ENCODE peak calls at places on chromosomes 16 and 17, in five cellular contexts. One of them, this sample, is unnamed.

GRCh38 chr16:11107781-11108465 is 148.1 kb downstream of the SOCS1 start:
- DNase-seq in A549: no peak
- DNase-seq in IMR-90: peak
- DNase-seq in K562: no peak
- DNase-seq in HepG2: no peak
- DNase-seq in this sample: no peak

GRCh38 chr16:59260892-59261291 is 526.8 kb upstream of the GOT2 start:
- DNase-seq in A549: no peak
- DNase-seq in IMR-90: no peak
- DNase-seq in K562: no peak
- DNase-seq in HepG2: no peak
- DNase-seq in this sample: no peak

GRCh38 chr17:15261063-15261817 is 3.9 kb downstream of the PMP22 start:
- DNase-seq in A549: peak
- DNase-seq in IMR-90: peak
- DNase-seq in K562: peak
- DNase-seq in HepG2: peak
- DNase-seq in this sample: no peak

GRCh38 chr17:65290041-65290440 is 152.9 kb downstream of the RGS9 start:
- DNase-seq in A549: no peak
- DNase-seq in IMR-90: no peak
- DNase-seq in K562: no peak
- DNase-seq in HepG2: no peak
- DNase-seq in this sample: no peak

GRCh38 chr17:57001541-57001940 is 23.6 kb downstream of the SCPEP1 start:
- DNase-seq in A549: no peak
- DNase-seq in IMR-90: no peak
- DNase-seq in K562: no peak
- DNase-seq in HepG2: no peak
- DNase-seq in this sample: no peak

GRCh38 chr17:81264640-81265039 is 25.5 kb downstream of the NDUFAF8 start:
- DNase-seq in A549: no peak
- DNase-seq in IMR-90: no peak
- DNase-seq in K562: no peak
- DNase-seq in HepG2: no peak
- DNase-seq in this sample: no peak

GRCh38 chr17:2082003-2082862 is 27.3 kb downstream of the HIC1 start:
- DNase-seq in A549: no peak
- DNase-seq in IMR-90: peak
- DNase-seq in K562: no peak
- DNase-seq in HepG2: no peak
- DNase-seq in this sample: no peak

GRCh38 chr17:36879027-36879426 is 58.2 kb upstream of the LHX1 start:
- DNase-seq in A549: no peak
- DNase-seq in IMR-90: no peak
- DNase-seq in K562: peak
- DNase-seq in HepG2: no peak
- DNase-seq in this sample: no peak

GRCh38 chr17:17424552-17424951 is 52.2 kb upstream of the MED9 start:
- DNase-seq in A549: no peak
- DNase-seq in IMR-90: no peak
- DNase-seq in K562: no peak
- DNase-seq in HepG2: no peak
- DNase-seq in this sample: no peak

GRCh38 chr17:56424543-56425044 is 168.9 kb upstream of the NOG start:
- DNase-seq in A549: no peak
- DNase-seq in IMR-90: no peak
- DNase-seq in K562: no peak
- DNase-seq in HepG2: no peak
- DNase-seq in this sample: no peak

GRCh38 chr17:44948315-44948795 is 782 bp upstream of the KIF18B start:
- DNase-seq in A549: no peak
- DNase-seq in IMR-90: no peak
- DNase-seq in K562: no peak
- DNase-seq in HepG2: no peak
- DNase-seq in this sample: no peak

GRCh38 chr16:30901201-30902069 is 5.0 kb downstream of the CTF1 start:
- DNase-seq in A549: peak
- DNase-seq in IMR-90: no peak
- DNase-seq in K562: no peak
- DNase-seq in HepG2: peak
- DNase-seq in this sample: no peak

GRCh38 chr16:58515871-58516767 is 802 bp downstream of the SETD6 start:
- DNase-seq in A549: no peak
- DNase-seq in IMR-90: no peak
- DNase-seq in K562: peak
- DNase-seq in HepG2: peak
- DNase-seq in this sample: no peak

GRCh38 chr16:8622315-8622656 is 788 bp downstream of the METTL22 start:
- DNase-seq in A549: no peak
- DNase-seq in IMR-90: no peak
- DNase-seq in K562: no peak
- DNase-seq in HepG2: no peak
- DNase-seq in this sample: no peak

GRCh38 chr16:80806957-80807356 is 2.6 kb upstream of the CDYL2 start:
- DNase-seq in A549: peak
- DNase-seq in IMR-90: peak
- DNase-seq in K562: no peak
- DNase-seq in HepG2: peak
- DNase-seq in this sample: no peak

GRCh38 chr17:37191219-37191618 is 184.6 kb upstream of the C17orf78 start:
- DNase-seq in A549: no peak
- DNase-seq in IMR-90: peak
- DNase-seq in K562: no peak
- DNase-seq in HepG2: no peak
- DNase-seq in this sample: no peak

GRCh38 chr17:8408371-8408770 is 10.7 kb upstream of the RNF222 start:
- DNase-seq in A549: peak
- DNase-seq in IMR-90: no peak
- DNase-seq in K562: no peak
- DNase-seq in HepG2: peak
- DNase-seq in this sample: peak

GRCh38 chr17:40415390-40415789 is 2.3 kb downstream of the TOP2A start:
- DNase-seq in A549: peak
- DNase-seq in IMR-90: peak
- DNase-seq in K562: no peak
- DNase-seq in HepG2: peak
- DNase-seq in this sample: no peak

GRCh38 chr17:19010729-19011505 is 6.4 kb upstream of the FAM83G start:
- DNase-seq in A549: peak
- DNase-seq in IMR-90: no peak
- DNase-seq in K562: no peak
- DNase-seq in HepG2: peak
- DNase-seq in this sample: no peak

GRCh38 chr17:28268610-28269313 is 50.2 kb upstream of the TMEM97 start:
- DNase-seq in A549: no peak
- DNase-seq in IMR-90: no peak
- DNase-seq in K562: no peak
- DNase-seq in HepG2: no peak
- DNase-seq in this sample: no peak

GRCh38 chr17:38922538-38923291 is 2.7 kb upstream of the LASP1NB start:
- DNase-seq in A549: no peak
- DNase-seq in IMR-90: peak
- DNase-seq in K562: peak
- DNase-seq in HepG2: no peak
- DNase-seq in this sample: no peak

GRCh38 chr16:78673157-78673556 is 573.7 kb downstream of the WWOX start:
- DNase-seq in A549: no peak
- DNase-seq in IMR-90: no peak
- DNase-seq in K562: no peak
- DNase-seq in HepG2: no peak
- DNase-seq in this sample: no peak

GRCh38 chr17:43917348-43918025 is 10.2 kb upstream of the MPP2 start:
- DNase-seq in A549: peak
- DNase-seq in IMR-90: peak
- DNase-seq in K562: peak
- DNase-seq in HepG2: no peak
- DNase-seq in this sample: no peak

GRCh38 chr17:59074494-59074893 is 32.2 kb downstream of the TRIM37 start:
- DNase-seq in A549: peak
- DNase-seq in IMR-90: peak
- DNase-seq in K562: no peak
- DNase-seq in HepG2: no peak
- DNase-seq in this sample: no peak

GRCh38 chr17:32513579-32513978 is 26.8 kb downstream of the CDK5R1 start:
- DNase-seq in A549: no peak
- DNase-seq in IMR-90: no peak
- DNase-seq in K562: no peak
- DNase-seq in HepG2: no peak
- DNase-seq in this sample: no peak

GRCh38 chr16:3170440-3171180 is 17.4 kb upstream of the OR1F1 start:
- DNase-seq in A549: no peak
- DNase-seq in IMR-90: no peak
- DNase-seq in K562: no peak
- DNase-seq in HepG2: no peak
- DNase-seq in this sample: no peak

GRCh38 chr16:3810198-3810664 is 70.3 kb downstream of the CREBBP start:
- DNase-seq in A549: no peak
- DNase-seq in IMR-90: no peak
- DNase-seq in K562: no peak
- DNase-seq in HepG2: no peak
- DNase-seq in this sample: no peak

GRCh38 chr16:69150146-69150865 is 17.9 kb downstream of the UTP4 start:
- DNase-seq in A549: peak
- DNase-seq in IMR-90: peak
- DNase-seq in K562: peak
- DNase-seq in HepG2: peak
- DNase-seq in this sample: peak

GRCh38 chr16:71883849-71884638 is at the start of gene ZNF821:
- DNase-seq in A549: peak
- DNase-seq in IMR-90: peak
- DNase-seq in K562: peak
- DNase-seq in HepG2: peak
- DNase-seq in this sample: no peak

GRCh38 chr16:23835390-23836077 is at the start of gene PRKCB:
- DNase-seq in A549: peak
- DNase-seq in IMR-90: peak
- DNase-seq in K562: peak
- DNase-seq in HepG2: no peak
- DNase-seq in this sample: no peak

GRCh38 chr16:11459722-11460121 is 114.5 kb downstream of the RMI2 start:
- DNase-seq in A549: no peak
- DNase-seq in IMR-90: no peak
- DNase-seq in K562: no peak
- DNase-seq in HepG2: no peak
- DNase-seq in this sample: no peak

DNA sequence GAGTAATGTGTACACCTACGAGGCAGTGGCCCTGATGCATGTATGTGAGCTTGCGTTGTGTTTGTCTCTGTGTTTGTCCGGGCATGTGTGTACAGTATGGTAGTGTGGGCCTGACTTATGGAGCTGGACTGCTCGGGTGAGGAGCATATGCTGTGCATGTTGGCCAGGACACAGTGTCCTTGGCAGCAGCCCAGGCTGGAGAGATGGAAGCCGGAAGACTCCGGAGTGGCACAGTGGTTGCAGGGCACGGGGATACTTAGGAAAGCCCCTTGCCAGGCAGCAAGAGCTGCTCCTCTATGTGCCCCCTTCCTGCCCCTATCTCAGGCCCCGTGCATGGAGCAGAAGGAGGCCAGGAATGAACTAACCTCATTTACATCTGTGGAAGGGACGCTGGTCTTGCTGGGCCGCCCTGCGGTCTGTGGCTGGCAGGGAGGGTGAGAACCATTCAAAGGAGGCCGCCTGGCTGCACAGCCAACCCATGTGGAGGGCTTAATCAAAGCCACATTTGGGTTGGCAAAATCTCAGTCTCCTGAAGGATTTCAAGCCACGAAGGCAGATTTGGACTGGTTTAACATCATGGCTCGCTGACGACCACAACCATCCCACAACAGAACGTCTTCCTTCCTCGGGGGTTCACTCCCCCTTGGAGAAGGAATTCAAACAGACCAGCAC is 32.2 kb upstream of the RCVRN start:
- DNase-seq in A549: no peak
- DNase-seq in IMR-90: no peak
- DNase-seq in K562: no peak
- DNase-seq in HepG2: no peak
- DNase-seq in this sample: no peak
- TF ChIP-seq CEBPB in A549: no peak
- TF ChIP-seq CEBPB in IMR-90: no peak
- TF ChIP-seq CEBPB in K562: no peak
- TF ChIP-seq CEBPB in HepG2: no peak
- TF ChIP-seq CEBPB in this sample: no peak

GRCh38 chr16:67100569-67101300 is 9.0 kb upstream of the PHAF1 start:
- DNase-seq in A549: peak
- DNase-seq in IMR-90: peak
- DNase-seq in K562: no peak
- DNase-seq in HepG2: no peak
- DNase-seq in this sample: no peak
- TF ChIP-seq CEBPB in A549: no peak
- TF ChIP-seq CEBPB in IMR-90: peak
- TF ChIP-seq CEBPB in K562: peak
- TF ChIP-seq CEBPB in HepG2: no peak
- TF ChIP-seq CEBPB in this sample: no peak

GRCh38 chr17:79039171-79039570 is 15.2 kb downstream of the C1QTNF1 start:
- DNase-seq in A549: no peak
- DNase-seq in IMR-90: no peak
- DNase-seq in K562: no peak
- DNase-seq in HepG2: no peak
- DNase-seq in this sample: no peak
- TF ChIP-seq CEBPB in A549: no peak
- TF ChIP-seq CEBPB in IMR-90: no peak
- TF ChIP-seq CEBPB in K562: no peak
- TF ChIP-seq CEBPB in HepG2: no peak
- TF ChIP-seq CEBPB in this sample: no peak

GRCh38 chr16:85611455-85612190 is 1.5 kb upstream of the GSE1 start:
- DNase-seq in A549: peak
- DNase-seq in IMR-90: peak
- DNase-seq in K562: peak
- DNase-seq in HepG2: peak
- DNase-seq in this sample: peak

GRCh38 chr16:85613609-85614337 is 651 bp downstream of the GSE1 start:
- DNase-seq in A549: peak
- DNase-seq in IMR-90: no peak
- DNase-seq in K562: peak
- DNase-seq in HepG2: peak
- DNase-seq in this sample: no peak

GRCh38 chr16:85612801-85613608 is at the start of gene GSE1:
- DNase-seq in A549: peak
- DNase-seq in IMR-90: peak
- DNase-seq in K562: peak
- DNase-seq in HepG2: peak
- DNase-seq in this sample: peak

GRCh38 chr16:85611205-85611454 is 2.0 kb upstream of the GSE1 start:
- DNase-seq in A549: peak
- DNase-seq in IMR-90: no peak
- DNase-seq in K562: peak
- DNase-seq in HepG2: no peak
- DNase-seq in this sample: no peak

GRCh38 chr16:85612191-85612800 is 826 bp upstream of the GSE1 start:
- DNase-seq in A549: peak
- DNase-seq in IMR-90: peak
- DNase-seq in K562: no peak
- DNase-seq in HepG2: peak
- DNase-seq in this sample: peak
- TF ChIP-seq CEBPB in A549: no peak
- TF ChIP-seq CEBPB in IMR-90: no peak
- TF ChIP-seq CEBPB in K562: no peak
- TF ChIP-seq CEBPB in HepG2: no peak
- TF ChIP-seq CEBPB in this sample: no peak

This sample was measured in HCT116.